ENCODE peak calls at places on chromosomes 2 and 18, in ten cellular contexts. One of them, this sample, is unnamed.

GRCh38 chr2:215664847-215665525 is 229.1 kb upstream of the FN1 start:
- DNase-seq in NCI-H1930: no peak
- DNase-seq in naive thymus-derived CD8-positive, alpha-beta T cell: no peak
- DNase-seq in IMR-90: peak; percentile 93
- DNase-seq in lower lobe of right lung: no peak
- DNase-seq in Daoy: peak; percentile 91
- DNase-seq in A172: peak; percentile 89
- DNase-seq in H9: no peak
- DNase-seq in EH: peak; percentile 96
- DNase-seq in NCI-H2081: no peak
- DNase-seq in this sample: no peak

GRCh38 chr18:78557371-78557770 is 422.2 kb upstream of the SALL3 start:
- DNase-seq in EH: no peak
- DNase-seq in A172: no peak
- DNase-seq in Daoy: no peak
- DNase-seq in naive thymus-derived CD8-positive, alpha-beta T cell: no peak
- DNase-seq in NCI-H1930: no peak
- DNase-seq in lower lobe of right lung: no peak
- DNase-seq in H9: no peak
- DNase-seq in IMR-90: no peak
- DNase-seq in NCI-H2081: no peak
- DNase-seq in this sample: no peak

GRCh38 chr2:190696792-190697398 is 48.0 kb downstream of the NAB1 start:
- DNase-seq in lower lobe of right lung: no peak
- DNase-seq in naive thymus-derived CD8-positive, alpha-beta T cell: no peak
- DNase-seq in A172: no peak
- DNase-seq in EH: no peak
- DNase-seq in H9: no peak
- DNase-seq in IMR-90: no peak
- DNase-seq in NCI-H2081: no peak
- DNase-seq in Daoy: no peak
- DNase-seq in NCI-H1930: no peak
- DNase-seq in this sample: no peak

GRCh38 chr2:11746376-11746806 is at the start of gene LPIN1:
- DNase-seq in lower lobe of right lung: peak; percentile 92
- DNase-seq in Daoy: peak; percentile 93
- DNase-seq in naive thymus-derived CD8-positive, alpha-beta T cell: peak; percentile 77
- DNase-seq in H9: peak; percentile 93
- DNase-seq in EH: peak; percentile 87
- DNase-seq in IMR-90: peak; percentile 82
- DNase-seq in NCI-H1930: peak; percentile 67
- DNase-seq in NCI-H2081: peak; percentile 87
- DNase-seq in A172: peak; percentile 74
- DNase-seq in this sample: no peak

GRCh38 chr2:185188656-185189055 is 549.9 kb upstream of the FSIP2 start:
- DNase-seq in IMR-90: no peak
- DNase-seq in H9: no peak
- DNase-seq in A172: peak; percentile 25
- DNase-seq in naive thymus-derived CD8-positive, alpha-beta T cell: no peak
- DNase-seq in EH: no peak
- DNase-seq in lower lobe of right lung: no peak
- DNase-seq in NCI-H1930: no peak
- DNase-seq in NCI-H2081: no peak
- DNase-seq in Daoy: no peak
- DNase-seq in this sample: no peak

GRCh38 chr2:172561270-172561669 is 5.4 kb downstream of the PDK1 start:
- DNase-seq in H9: no peak
- DNase-seq in NCI-H1930: no peak
- DNase-seq in naive thymus-derived CD8-positive, alpha-beta T cell: no peak
- DNase-seq in A172: no peak
- DNase-seq in EH: no peak
- DNase-seq in IMR-90: peak; percentile 33
- DNase-seq in lower lobe of right lung: no peak
- DNase-seq in NCI-H2081: no peak
- DNase-seq in Daoy: no peak
- DNase-seq in this sample: no peak

GRCh38 chr18:78073275-78073674 is 823.6 kb downstream of the GALR1 start:
- DNase-seq in EH: no peak
- DNase-seq in IMR-90: no peak
- DNase-seq in lower lobe of right lung: no peak
- DNase-seq in A172: no peak
- DNase-seq in Daoy: no peak
- DNase-seq in NCI-H1930: no peak
- DNase-seq in H9: no peak
- DNase-seq in naive thymus-derived CD8-positive, alpha-beta T cell: no peak
- DNase-seq in NCI-H2081: peak; percentile 42
- DNase-seq in this sample: no peak

GRCh38 chr18:5463390-5463789 is 80.4 kb downstream of the EPB41L3 start:
- DNase-seq in NCI-H2081: no peak
- DNase-seq in NCI-H1930: no peak
- DNase-seq in EH: peak; percentile 18
- DNase-seq in lower lobe of right lung: peak; percentile 62
- DNase-seq in naive thymus-derived CD8-positive, alpha-beta T cell: no peak
- DNase-seq in Daoy: peak; percentile 65
- DNase-seq in A172: no peak
- DNase-seq in IMR-90: peak; percentile 93
- DNase-seq in H9: no peak
- DNase-seq in this sample: no peak

GRCh38 chr2:172496096-172496709 is 59.7 kb upstream of the PDK1 start:
- DNase-seq in NCI-H2081: no peak
- DNase-seq in H9: no peak
- DNase-seq in lower lobe of right lung: no peak
- DNase-seq in IMR-90: no peak
- DNase-seq in EH: no peak
- DNase-seq in Daoy: no peak
- DNase-seq in A172: no peak
- DNase-seq in NCI-H1930: no peak
- DNase-seq in naive thymus-derived CD8-positive, alpha-beta T cell: peak; percentile 42
- DNase-seq in this sample: no peak

GRCh38 chr2:24912986-24913385 is 7.1 kb downstream of the ADCY3 start:
- DNase-seq in NCI-H2081: no peak
- DNase-seq in Daoy: no peak
- DNase-seq in H9: no peak
- DNase-seq in lower lobe of right lung: no peak
- DNase-seq in naive thymus-derived CD8-positive, alpha-beta T cell: no peak
- DNase-seq in NCI-H1930: no peak
- DNase-seq in A172: no peak
- DNase-seq in IMR-90: no peak
- DNase-seq in EH: no peak
- DNase-seq in this sample: no peak

GRCh38 chr18:44744206-44745180 is 63.8 kb downstream of the SETBP1 start:
- DNase-seq in lower lobe of right lung: no peak
- DNase-seq in Daoy: no peak
- DNase-seq in naive thymus-derived CD8-positive, alpha-beta T cell: no peak
- DNase-seq in NCI-H2081: no peak
- DNase-seq in IMR-90: no peak
- DNase-seq in H9: peak; percentile 62
- DNase-seq in NCI-H1930: no peak
- DNase-seq in EH: no peak
- DNase-seq in A172: no peak
- DNase-seq in this sample: no peak

GRCh38 chr2:15667579-15668556 is 76.2 kb downstream of the DDX1 start:
- DNase-seq in EH: peak; percentile 25
- DNase-seq in H9: no peak
- DNase-seq in lower lobe of right lung: no peak
- DNase-seq in NCI-H1930: no peak
- DNase-seq in A172: peak; percentile 6
- DNase-seq in IMR-90: peak; percentile 10
- DNase-seq in NCI-H2081: no peak
- DNase-seq in Daoy: peak; percentile 67
- DNase-seq in naive thymus-derived CD8-positive, alpha-beta T cell: no peak
- DNase-seq in this sample: no peak

GRCh38 chr2:68052717-68053422 is 9.9 kb downstream of the C1D start:
- DNase-seq in naive thymus-derived CD8-positive, alpha-beta T cell: no peak
- DNase-seq in Daoy: no peak
- DNase-seq in A172: no peak
- DNase-seq in H9: no peak
- DNase-seq in NCI-H2081: no peak
- DNase-seq in IMR-90: peak; percentile 34
- DNase-seq in EH: no peak
- DNase-seq in NCI-H1930: no peak
- DNase-seq in lower lobe of right lung: no peak
- DNase-seq in this sample: no peak

GRCh38 chr18:79788096-79789085 is 9.3 kb upstream of the KCNG2 start:
- DNase-seq in NCI-H2081: no peak
- DNase-seq in naive thymus-derived CD8-positive, alpha-beta T cell: no peak
- DNase-seq in Daoy: no peak
- DNase-seq in IMR-90: no peak
- DNase-seq in lower lobe of right lung: peak; percentile 43
- DNase-seq in H9: peak; percentile 55
- DNase-seq in A172: no peak
- DNase-seq in NCI-H1930: no peak
- DNase-seq in EH: no peak
- DNase-seq in this sample: no peak

GRCh38 chr2:238925281-238925680 is 77.4 kb downstream of the TWIST2 start:
- DNase-seq in NCI-H1930: no peak
- DNase-seq in naive thymus-derived CD8-positive, alpha-beta T cell: no peak
- DNase-seq in Daoy: no peak
- DNase-seq in IMR-90: no peak
- DNase-seq in lower lobe of right lung: no peak
- DNase-seq in A172: no peak
- DNase-seq in NCI-H2081: no peak
- DNase-seq in H9: no peak
- DNase-seq in EH: no peak
- DNase-seq in this sample: no peak

GRCh38 chr2:134253804-134254203 is at the start of gene MGAT5:
- DNase-seq in IMR-90: no peak
- DNase-seq in naive thymus-derived CD8-positive, alpha-beta T cell: no peak
- DNase-seq in NCI-H1930: no peak
- DNase-seq in H9: no peak
- DNase-seq in Daoy: no peak
- DNase-seq in A172: no peak
- DNase-seq in NCI-H2081: peak; percentile 84
- DNase-seq in EH: no peak
- DNase-seq in lower lobe of right lung: no peak
- DNase-seq in this sample: peak; percentile 63

GRCh38 chr2:19709553-19709952 is 192.2 kb downstream of the TTC32 start:
- DNase-seq in NCI-H1930: no peak
- DNase-seq in H9: no peak
- DNase-seq in EH: no peak
- DNase-seq in lower lobe of right lung: no peak
- DNase-seq in A172: no peak
- DNase-seq in IMR-90: no peak
- DNase-seq in naive thymus-derived CD8-positive, alpha-beta T cell: no peak
- DNase-seq in Daoy: no peak
- DNase-seq in NCI-H2081: no peak
- DNase-seq in this sample: no peak

GRCh38 chr2:232502901-232503791 is 15.5 kb upstream of the ECEL1 start:
- DNase-seq in Daoy: no peak
- DNase-seq in IMR-90: peak; percentile 45
- DNase-seq in naive thymus-derived CD8-positive, alpha-beta T cell: peak; percentile 69
- DNase-seq in lower lobe of right lung: no peak
- DNase-seq in A172: no peak
- DNase-seq in NCI-H2081: peak; percentile 53
- DNase-seq in H9: peak; percentile 69
- DNase-seq in EH: peak; percentile 12
- DNase-seq in NCI-H1930: no peak
- DNase-seq in this sample: no peak

GRCh38 chr2:25885933-25886332 is 7.6 kb upstream of the ASXL2 start:
- DNase-seq in NCI-H1930: no peak
- DNase-seq in EH: peak; percentile 89
- DNase-seq in IMR-90: peak; percentile 95
- DNase-seq in lower lobe of right lung: no peak
- DNase-seq in Daoy: peak; percentile 89
- DNase-seq in NCI-H2081: no peak
- DNase-seq in H9: no peak
- DNase-seq in A172: peak; percentile 86
- DNase-seq in naive thymus-derived CD8-positive, alpha-beta T cell: no peak
- DNase-seq in this sample: no peak

This sample was measured in LNCaP clone FGC.